ENCODE peak calls at places on chromosomes 16 and 17, in five cellular contexts. L is activated CD4-positive, alpha-beta T cell treated with anti-CD3 and anti-CD28 coated beads for 4 hours; N is fibroblast of the aortic adventitia; P is NCI-H2029; T is transverse colon. B is an unnamed sample.

GRCh38 chr17:19759934-19760530 is 11.9 kb upstream of the ALDH3A1 start:
- DNase-seq in P (no peak), N (no peak), T (no peak), L (no peak), B (no peak)

GRCh38 chr17:4230142-4230541 is 33.6 kb downstream of the ANKFY1 start:
- DNase-seq in T (peak), P (no peak), L (no peak), N (peak), B (no peak)

GRCh38 chr17:17057057-17057551 is 14.8 kb downstream of the MPRIP start:
- DNase-seq in T (no peak), L (no peak), P (no peak), N (no peak), B (no peak)

GRCh38 chr17:64063766-64064224 is 43.4 kb upstream of the ICAM2 start:
- DNase-seq in T (peak), L (peak), P (no peak), N (no peak), B (peak)

GRCh38 chr17:66299721-66300120 is 2.7 kb upstream of the PRKCA start:
- DNase-seq in N (no peak), T (no peak), L (no peak), P (no peak), B (no peak)

GRCh38 chr17:18111330-18111971 is 2.9 kb downstream of the MYO15A start:
- DNase-seq in T (no peak), N (no peak), P (no peak), L (no peak), B (no peak)

GRCh38 chr17:31754239-31754945 is 104.7 kb downstream of the COPRS start:
- DNase-seq in P (no peak), L (no peak), N (peak), T (no peak), B (no peak)

GRCh38 chr17:10278218-10278617 is 79.8 kb upstream of the GAS7 start:
- DNase-seq in N (no peak), L (no peak), T (no peak), P (no peak), B (no peak)

GRCh38 chr16:70681382-70682238 is 4.2 kb downstream of the MTSS2 start:
- DNase-seq in L (no peak), P (no peak), T (no peak), N (no peak), B (no peak)

GRCh38 chr17:63442549-63443035 is 3.5 kb downstream of the CYB561 start:
- DNase-seq in P (no peak), T (no peak), L (no peak), N (no peak), B (no peak)

GRCh38 chr17:79916991-79917901 is 78.0 kb upstream of the CBX4 start:
- DNase-seq in T (no peak), L (no peak), N (no peak), P (no peak), B (no peak)

GRCh38 chr17:31052187-31052889 is 42.4 kb upstream of the NF1 start:
- DNase-seq in L (no peak), N (peak), P (no peak), T (no peak), B (no peak)

GRCh38 chr16:9122342-9122741 is 30.9 kb downstream of the HAPSTR1 start:
- DNase-seq in T (no peak), N (no peak), L (no peak), P (no peak), B (no peak)

GRCh38 chr17:83200746-83201145 is 121.3 kb downstream of the METRNL start:
- DNase-seq in N (peak), L (no peak), T (no peak), P (no peak), B (no peak)

GRCh38 chr16:81137754-81138153 is 41.6 kb upstream of the GCSH start:
- DNase-seq in P (no peak), T (no peak), L (no peak), N (no peak), B (no peak)

GRCh38 chr16:83676056-83676455 is 131.7 kb upstream of the HSBP1 start:
- DNase-seq in N (no peak), T (no peak), L (no peak), P (no peak), B (no peak)

GRCh38 chr17:59723607-59724006 is 16.2 kb downstream of the VMP1 start:
- DNase-seq in N (no peak), L (no peak), T (no peak), P (no peak), B (no peak)

GRCh38 chr16:50615891-50616290 is 65.2 kb downstream of the SNX20 start:
- DNase-seq in T (no peak), L (no peak), N (peak), P (no peak), B (no peak)

GRCh38 chr16:24984903-24985675 is 30.1 kb downstream of the ARHGAP17 start:
- DNase-seq in T (no peak), N (no peak), P (no peak), L (no peak), B (no peak)

GRCh38 chr17:62617894-62618472 is 9.5 kb upstream of the MRC2 start:
- DNase-seq in L (no peak), T (no peak), P (no peak), N (peak), B (no peak)

GRCh38 chr16:4114257-4115208 is 1.7 kb downstream of the ADCY9 start:
- DNase-seq in T (no peak), L (no peak), P (no peak), N (no peak), B (no peak)

GRCh38 chr16:72722552-72722951 is 325.4 kb downstream of the ZFHX3 start:
- DNase-seq in N (no peak), T (no peak), L (no peak), P (no peak), B (peak)

GRCh38 chr17:59401274-59401673 is 69.8 kb downstream of the YPEL2 start:
- DNase-seq in N (no peak), T (no peak), P (no peak), L (no peak), B (no peak)

GRCh38 chr16:85650864-85651811 is 37.6 kb downstream of the GINS2 start:
- DNase-seq in T (no peak), P (peak), L (no peak), N (no peak), B (peak)

GRCh38 chr16:88941933-88942909 is 34.8 kb downstream of the CBFA2T3 start:
- DNase-seq in N (no peak), P (no peak), L (peak), T (peak), B (peak)

GRCh38 chr17:3985800-3986199 is 21.6 kb upstream of the ATP2A3 start:
- DNase-seq in P (no peak), T (no peak), L (no peak), N (no peak), B (no peak)

GRCh38 chr16:23435500-23435899 is 17.5 kb downstream of the COG7 start:
- DNase-seq in P (peak), T (peak), L (peak), N (peak), B (peak)

GRCh38 chr17:81347437-81347836 is 47.8 kb upstream of the BAHCC1 start:
- DNase-seq in P (no peak), T (no peak), L (no peak), N (no peak), B (no peak)

B was measured in NCI-H1092.